ENCODE peak calls at places on chromosomes 16 and 17, in six cellular contexts. M, Q, G, R, F and A are unnamed samples.

GRCh38 chr16:81005644-81006471 is 827 bp downstream of the CMC2 start:
- DNase-seq in R (peak), M (no peak), F (peak), Q (no peak), G (peak), A (no peak)

GRCh38 chr16:1028524-1029258 is 43.9 kb upstream of the SSTR5 start:
- DNase-seq in M (no peak), G (no peak), Q (no peak), F (no peak), R (no peak), A (no peak)

GRCh38 chr16:85248857-85249256 is 136.6 kb upstream of the CIBAR2 start:
- DNase-seq in Q (no peak), G (no peak), M (no peak), R (no peak), F (no peak), A (no peak)

GRCh38 chr16:30053376-30054015 is 12.1 kb upstream of the ALDOA start:
- DNase-seq in F (peak), G (peak), Q (peak), M (no peak), R (peak), A (no peak)

GRCh38 chr16:22103371-22103890 is 11.1 kb downstream of the VWA3A start:
- DNase-seq in M (no peak), G (no peak), R (no peak), Q (no peak), F (no peak), A (no peak)

GRCh38 chr17:80859004-80859941 is 132.4 kb upstream of the CHMP6 start:
- DNase-seq in Q (no peak), R (peak), M (no peak), G (peak), F (peak), A (no peak)

GRCh38 chr16:88298166-88298881 is 84.4 kb upstream of the ZNF469 start:
- DNase-seq in F (peak), G (peak), M (no peak), R (no peak), Q (no peak), A (no peak)

GRCh38 chr17:7263801-7264078 is 1.5 kb upstream of the CLDN7 start:
- DNase-seq in M (no peak), R (no peak), Q (no peak), F (no peak), G (no peak), A (no peak)

GRCh38 chr17:9887521-9887920 is 17.6 kb downstream of the RCVRN start:
- DNase-seq in M (no peak), R (peak), Q (no peak), F (no peak), G (no peak), A (no peak)

GRCh38 chr16:50674831-50675230 is 6.3 kb downstream of the SNX20 start:
- DNase-seq in M (no peak), Q (no peak), F (no peak), R (peak), G (no peak), A (no peak)

GRCh38 chr17:80425835-80426426 is 11.0 kb downstream of the ENDOV start:
- DNase-seq in G (no peak), F (no peak), R (no peak), M (no peak), Q (no peak), A (no peak)

GRCh38 chr16:15611610-15612009 is 31.3 kb downstream of the MARF1 start:
- DNase-seq in G (peak), R (no peak), F (no peak), M (no peak), Q (no peak), A (no peak)

GRCh38 chr16:69318177-69318910 is 7.2 kb downstream of the VPS4A start:
- DNase-seq in Q (no peak), R (no peak), F (no peak), G (no peak), M (no peak), A (no peak)

GRCh38 chr16:9845661-9846361 is 336.4 kb downstream of the GRIN2A start:
- DNase-seq in F (peak), G (peak), Q (no peak), R (peak), M (no peak), A (no peak)

GRCh38 chr16:70804153-70804728 is 3.3 kb upstream of the VAC14 start:
- DNase-seq in G (peak), M (no peak), R (peak), F (peak), Q (no peak), A (no peak)

GRCh38 chr17:51275381-51275780 is 15.0 kb downstream of the UTP18 start:
- DNase-seq in F (peak), Q (no peak), G (peak), R (no peak), M (no peak), A (no peak)

GRCh38 chr17:75633484-75634375 is 496 bp downstream of the SMIM5 start:
- DNase-seq in M (peak), G (peak), Q (no peak), F (peak), R (peak), A (no peak)

GRCh38 chr16:2904922-2905240 is 6.8 kb upstream of the FLYWCH1 start:
- DNase-seq in G (no peak), F (peak), M (no peak), R (no peak), Q (no peak), A (no peak)

GRCh38 chr16:69772560-69773254 is 10.6 kb downstream of the WWP2 start:
- DNase-seq in G (peak), F (peak), M (no peak), Q (no peak), R (no peak), A (no peak)

GRCh38 chr17:21253646-21254441 is 634 bp upstream of the NATD1 start:
- DNase-seq in G (no peak), R (no peak), Q (no peak), F (no peak), M (no peak), A (no peak)

GRCh38 chr17:31880311-31880710 is 21.2 kb downstream of the UTP6 start:
- DNase-seq in R (no peak), M (no peak), G (no peak), Q (no peak), F (no peak), A (no peak)

GRCh38 chr17:44780161-44780560 is 21.4 kb downstream of the ADAM11 start:
- DNase-seq in F (no peak), R (no peak), G (no peak), M (no peak), Q (no peak), A (no peak)

GRCh38 chr17:48338720-48339119 is 91.3 kb downstream of the SKAP1 start:
- DNase-seq in Q (no peak), G (no peak), M (no peak), F (no peak), R (no peak), A (no peak)

GRCh38 chr17:56653877-56654276 is 60.4 kb downstream of the NOG start:
- DNase-seq in M (peak), R (peak), Q (peak), F (peak), G (peak), A (no peak)

GRCh38 chr16:9050102-9050830 is 41.2 kb upstream of the HAPSTR1 start:
- DNase-seq in G (no peak), F (peak), M (no peak), R (peak), Q (peak), A (no peak)